ENCODE peak calls at places on chromosomes 11 and 22, in seven cellular contexts. J is stimulated activated CD8-positive, alpha-beta memory T cell treated with anti-CD3 and anti-CD28 coated beads, Interleukin-7, amount 100 ng/mL, for 1 hour; A is stimulated activated CD4-positive, alpha-beta T cell treated with anti-CD3 and anti-CD28 coated beads, Interleukin-12 subunit alpha, Interleukin-12 subunit beta, amount 100 ng/mL, for 4 hours; S is activated T-cell treated with anti-CD3 and anti-CD28 coated beads, Interleukin-2, amount 50 U/mL, for 72 hours; D is NCI-H1092 treated with DMSO at 0.1 percent for 48 hours; C is RCC 7860; L is pulmonary artery endothelial cell. G is an unnamed sample.
A peak's percentile ranks its signal among the peaks of the same experiment; 100 is the strongest.

GRCh38 chr11:114466742-114467141 is 27.5 kb downstream of the REXO2 start:
- DNase-seq in J (no peak), A (no peak), S (no peak), D (no peak), C (no peak), L (no peak), G (no peak)

GRCh38 chr22:19713228-19713627 is 1.1 kb upstream of the SEPTIN5 start:
- DNase-seq in J (no peak), A (no peak), S (no peak), D (no peak), C (no peak), L (no peak), G (no peak)

GRCh38 chr11:13207270-13207664 is 70.3 kb upstream of the BMAL1 start:
- DNase-seq in J (no peak), A (no peak), S (no peak), D (no peak), C (no peak), L (no peak), G (no peak)

GRCh38 chr11:43585877-43586608 is 94.5 kb upstream of the HSD17B12 start:
- DNase-seq in J (no peak), A (no peak), S (no peak), D (no peak), C (no peak), L (no peak), G (no peak)

GRCh38 chr22:26757496-26757895 is 100.1 kb downstream of the MIAT start:
- DNase-seq in J (no peak), A (no peak), S (no peak), D (no peak), C (no peak), L (no peak), G (no peak)

GRCh38 chr11:15663778-15664218 is 549.1 kb downstream of the INSC start:
- DNase-seq in J (no peak), A (no peak), S (no peak), D (peak; percentile 96), C (no peak), L (no peak), G (no peak)

GRCh38 chr11:77981346-77981947 is 13.0 kb downstream of the INTS4 start:
- DNase-seq in J (no peak), A (no peak), S (no peak), D (no peak), C (no peak), L (no peak), G (no peak)

GRCh38 chr11:211741-212140 is 4.2 kb downstream of the RIC8A start:
- DNase-seq in J (no peak), A (no peak), S (no peak), D (no peak), C (no peak), L (no peak), G (no peak)

GRCh38 chr11:114308689-114309089 is 12.5 kb downstream of the NNMT start:
- DNase-seq in J (no peak), A (no peak), S (no peak), D (no peak), C (no peak), L (no peak), G (no peak)

GRCh38 chr11:102810943-102811528 is 13.1 kb upstream of the MMP1 start:
- DNase-seq in J (no peak), A (no peak), S (no peak), D (peak; percentile 4), C (peak; percentile 24), L (no peak), G (no peak)

GRCh38 chr22:50600541-50600940 is at the start of gene MAPK8IP2:
- DNase-seq in J (no peak), A (no peak), S (no peak), D (no peak), C (no peak), L (no peak), G (no peak)

GRCh38 chr11:71129624-71130023 is 122.8 kb downstream of the SHANK2 start:
- DNase-seq in J (no peak), A (no peak), S (no peak), D (no peak), C (peak; percentile 49), L (no peak), G (no peak)

GRCh38 chr11:130308059-130308458 is 6.7 kb downstream of the ZBTB44 start:
- DNase-seq in J (no peak), A (no peak), S (no peak), D (no peak), C (no peak), L (no peak), G (no peak)

GRCh38 chr11:64872790-64873488 is 5.5 kb downstream of the EHD1 start:
- DNase-seq in J (no peak), A (no peak), S (no peak), D (no peak), C (no peak), L (no peak), G (no peak)

GRCh38 chr22:40487663-40488249 is 117.4 kb downstream of the SGSM3 start:
- DNase-seq in J (no peak), A (no peak), S (no peak), D (peak; percentile 28), C (no peak), L (no peak), G (no peak)

GRCh38 chr11:75673977-75674582 is 5.2 kb upstream of the MAP6 start:
- DNase-seq in J (no peak), A (no peak), S (peak; percentile 67), D (no peak), C (peak; percentile 15), L (peak; percentile 60), G (no peak)

GRCh38 chr11:34173050-34173449 is 67.6 kb downstream of the NAT10 start:
- DNase-seq in J (no peak), A (no peak), S (no peak), D (no peak), C (no peak), L (no peak), G (no peak)

GRCh38 chr11:125329786-125330185 is 165.2 kb downstream of the PKNOX2 start:
- DNase-seq in J (no peak), A (no peak), S (no peak), D (no peak), C (no peak), L (no peak), G (no peak)

GRCh38 chr11:82776377-82776776 is 42.7 kb upstream of the FAM181B start:
- DNase-seq in J (no peak), A (no peak), S (no peak), D (no peak), C (no peak), L (no peak), G (no peak)

GRCh38 chr11:32188785-32189184 is 97.9 kb downstream of the RCN1 start:
- DNase-seq in J (no peak), A (no peak), S (no peak), D (no peak), C (no peak), L (no peak), G (no peak)

G was measured in activated CD4-positive, CD25-positive, alpha-beta regulatory T cell.